ENCODE peak calls at places on chromosomes 5 and 9, in six cellular contexts. Y is stimulated activated CD8-positive, alpha-beta memory T cell treated with anti-CD3 and anti-CD28 coated beads, Interleukin-7, amount 100 ng/mL, for 24 hours; C is MCF 10A; Z is posterior cingulate gyrus; I is left cardiac atrium; N is HT1080. D is an unnamed sample.

GRCh38 chr5:136079195-136079985 is 50.6 kb downstream of the TGFBI start:
- DNase-seq in I (no peak), C (no peak), N (no peak), Z (no peak), Y (no peak), D (no peak)

GRCh38 chr5:147245381-147246055 is 10.7 kb downstream of the STK32A start:
- DNase-seq in I (no peak), Z (no peak), Y (no peak), C (no peak), N (no peak), D (no peak)

GRCh38 chr9:20220286-20220685 is 402.0 kb downstream of the MLLT3 start:
- DNase-seq in C (peak; percentile 28), N (peak; percentile 85), Y (no peak), I (no peak), Z (no peak), D (peak; percentile 4)

GRCh38 chr5:34486160-34486765 is 169.9 kb upstream of the RAI14 start:
- DNase-seq in N (peak; percentile 75), Y (peak; percentile 24), I (peak; percentile 84), C (peak; percentile 91), Z (peak; percentile 88), D (peak; percentile 75)

GRCh38 chr5:127936439-127936972 is 147.1 kb upstream of the SLC12A2 start:
- DNase-seq in I (no peak), C (no peak), Y (no peak), N (no peak), Z (no peak), D (no peak)

GRCh38 chr9:129109504-129109903 is 1.1 kb downstream of the CRAT start:
- DNase-seq in I (peak; percentile 48), Z (no peak), N (no peak), C (peak; percentile 61), Y (no peak), D (peak; percentile 24)

GRCh38 chr5:178297751-178298150 is 65.1 kb upstream of the PHYKPL start:
- DNase-seq in C (no peak), Z (peak; percentile 39), I (no peak), Y (no peak), N (no peak), D (no peak)

GRCh38 chr9:5793812-5794211 is 39.1 kb downstream of the ERMP1 start:
- DNase-seq in C (no peak), N (no peak), Y (no peak), I (no peak), Z (no peak), D (no peak)

GRCh38 chr5:173925449-173926071 is 37.4 kb downstream of the CPEB4 start:
- DNase-seq in I (peak; percentile 31), Y (no peak), N (peak; percentile 24), C (peak; percentile 77), Z (peak; percentile 82), D (peak; percentile 52)

GRCh38 chr5:35773936-35774335 is 82.8 kb upstream of the IL7R start:
- DNase-seq in Z (no peak), N (peak; percentile 8), I (no peak), C (peak; percentile 81), Y (no peak), D (peak; percentile 29)

GRCh38 chr9:19375536-19375935 is 4.5 kb downstream of the RPS6 start:
- DNase-seq in Z (no peak), N (no peak), Y (no peak), C (no peak), I (no peak), D (no peak)

GRCh38 chr5:590343-590742 is 21.8 kb upstream of the CEP72 start:
- DNase-seq in C (no peak), Y (no peak), Z (no peak), I (no peak), N (no peak), D (no peak)

GRCh38 chr5:129367883-129368282 is 92.2 kb upstream of the ADAMTS19 start:
- DNase-seq in N (peak; percentile 30), C (peak; percentile 57), I (no peak), Y (no peak), Z (no peak), D (no peak)

GRCh38 chr5:154788212-154788611 is 33.0 kb downstream of the LARP1 start:
- DNase-seq in C (no peak), Y (no peak), N (no peak), I (no peak), Z (no peak), D (no peak)

GRCh38 chr5:135890867-135891266 is 4.8 kb downstream of the IL9 start:
- DNase-seq in C (no peak), Z (no peak), N (peak; percentile 21), I (no peak), Y (no peak), D (peak; percentile 49)

GRCh38 chr9:123517512-123517911 is 161.5 kb downstream of the CRB2 start:
- DNase-seq in Y (no peak), N (no peak), Z (no peak), C (no peak), I (no peak), D (no peak)